ENCODE peak calls at places on chromosome 13, in four cellular contexts. N, B, V and Y are unnamed samples.

GRCh38 chr13:37960427-37960826 is 90.9 kb upstream of the TRPC4 start:
- DNase-seq in N (no peak), B (no peak), V (no peak), Y (peak; percentile 9)

GRCh38 chr13:101979825-101980224 is 422.0 kb downstream of the FGF14 start:
- DNase-seq in N (no peak), B (no peak), V (no peak), Y (no peak)

GRCh38 chr13:40786568-40786996 is 2.8 kb upstream of the SLC25A15 start:
- DNase-seq in N (no peak), B (no peak), V (peak; percentile 90), Y (no peak)

GRCh38 chr13:80214521-80214941 is 126.4 kb downstream of the SPRY2 start:
- DNase-seq in N (no peak), B (no peak), V (no peak), Y (no peak)

GRCh38 chr13:24148414-24149305 is 11.9 kb upstream of the SPATA13 start:
- DNase-seq in N (no peak), B (no peak), V (peak; percentile 90), Y (no peak)

GRCh38 chr13:59409211-59409610 is 754.5 kb downstream of the DIAPH3 start:
- DNase-seq in N (no peak), B (no peak), V (no peak), Y (no peak)

GRCh38 chr13:27583645-27584044 is 36.7 kb downstream of the LNX2 start:
- DNase-seq in N (no peak), B (no peak), V (peak; percentile 7), Y (no peak)

GRCh38 chr13:38636106-38636505 is 50.8 kb upstream of the FREM2 start:
- DNase-seq in N (no peak), B (no peak), V (no peak), Y (no peak)

GRCh38 chr13:103528437-103528836 is 462.2 kb upstream of the SLC10A2 start:
- DNase-seq in N (no peak), B (no peak), V (no peak), Y (no peak)

GRCh38 chr13:26678330-26678729 is 82.3 kb downstream of the GPR12 start:
- DNase-seq in N (no peak), B (no peak), V (no peak), Y (no peak)

GRCh38 chr13:25084101-25084500 is 11.8 kb upstream of the PABPC3 start:
- DNase-seq in N (no peak), B (no peak), V (no peak), Y (no peak)

GRCh38 chr13:112725346-112726017 is 35.6 kb downstream of the ATP11A start:
- DNase-seq in N (no peak), B (peak; percentile 24), V (no peak), Y (no peak)

GRCh38 chr13:110047511-110047910 is 259.4 kb downstream of the COL4A1 start:
- DNase-seq in N (no peak), B (no peak), V (no peak), Y (no peak)

GRCh38 chr13:101449971-101450748 is 2.3 kb upstream of the ITGBL1 start:
- DNase-seq in N (no peak), B (no peak), V (no peak), Y (no peak)

GRCh38 chr13:40149611-40150283 is 494.3 kb downstream of the COG6 start:
- DNase-seq in N (no peak), B (no peak), V (no peak), Y (no peak)

GRCh38 chr13:23620211-23620610 is 50.0 kb downstream of the TNFRSF19 start:
- DNase-seq in N (no peak), B (no peak), V (no peak), Y (no peak)

GRCh38 chr13:67148219-67148583 is 81.9 kb downstream of the PCDH9 start:
- DNase-seq in N (no peak), B (no peak), V (no peak), Y (no peak)

DNA sequence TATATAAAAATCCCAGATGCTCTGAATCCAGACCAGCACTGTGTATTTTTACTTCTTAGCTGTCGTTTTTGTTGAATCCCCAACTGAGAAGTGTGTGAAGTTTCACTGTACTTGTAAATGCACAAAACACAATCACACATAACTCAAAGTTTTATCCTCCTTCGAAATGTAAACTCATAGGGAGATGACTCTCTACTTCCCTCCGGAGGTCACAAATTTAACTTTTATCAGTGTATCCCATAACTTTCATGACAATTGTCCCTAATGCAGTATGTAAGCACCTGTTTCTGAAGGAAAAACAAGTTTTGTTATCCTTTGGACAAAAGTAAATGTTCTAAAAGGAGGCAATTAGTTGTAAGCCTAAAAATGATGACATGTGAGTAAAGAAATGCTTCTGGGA is 665.0 kb upstream of the SLITRK6 start:
- DNase-seq in N (no peak), B (no peak), V (no peak), Y (peak; percentile 21)
- TF ChIP-seq FOXK2 in N (no peak), B (no peak), V (no peak), Y (no peak)

GRCh38 chr13:71867101-71867814 is at the start of gene DACH1:
- DNase-seq in N (no peak), B (no peak), V (peak; percentile 7), Y (peak; percentile 90)
- TF ChIP-seq TARDBP in N (no peak), B (no peak), V (no peak), Y (no peak)

DNA sequence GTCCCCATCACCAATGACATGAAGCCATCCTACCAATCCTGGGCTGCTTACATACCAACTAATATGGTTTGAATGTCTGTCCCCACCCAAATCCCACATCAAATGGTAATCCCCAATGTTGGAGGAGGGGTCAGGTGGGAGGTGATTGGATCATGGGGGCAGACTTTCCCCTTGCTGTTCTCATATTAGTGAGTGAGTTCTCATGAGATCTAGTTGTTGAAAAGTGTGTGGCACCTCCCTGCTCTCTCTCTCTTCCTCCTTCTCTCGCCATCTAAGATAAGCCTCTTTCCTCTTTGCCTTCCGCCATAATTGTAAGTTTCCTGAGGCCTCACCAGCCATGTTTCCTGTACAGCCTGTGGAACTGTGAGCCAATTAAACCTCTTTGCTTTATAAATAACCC is 53.6 kb upstream of the FAM124A start:
- DNase-seq in N (no peak), B (no peak), V (no peak), Y (no peak)
- TF ChIP-seq FOXK2 in N (no peak), B (no peak), V (no peak), Y (no peak)

DNA sequence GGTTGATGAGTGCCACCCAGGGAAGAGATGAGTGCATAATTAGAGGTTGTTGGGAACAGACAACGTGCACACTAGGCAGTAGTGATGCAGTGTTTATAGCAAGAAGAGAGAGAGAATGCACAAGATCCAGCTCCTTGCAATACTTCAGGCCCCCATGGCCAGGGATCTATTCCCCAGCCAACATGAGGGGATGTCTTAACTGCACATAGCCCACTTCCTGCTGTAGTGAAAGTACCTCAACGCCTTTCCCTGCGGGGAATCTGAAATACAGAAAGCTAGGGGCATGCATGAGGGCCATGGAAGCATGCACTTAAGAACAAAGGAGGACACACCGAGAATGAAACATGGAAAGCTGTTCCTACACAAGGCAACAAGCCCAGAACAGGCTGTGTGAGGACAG is 636.7 kb upstream of the GPC6 start:
- DNase-seq in N (no peak), B (no peak), V (no peak), Y (no peak)
- TF ChIP-seq TARDBP in N (no peak), B (no peak), V (no peak), Y (no peak)

GRCh38 chr13:35140321-35140720 is 198.3 kb downstream of the NBEA start:
- DNase-seq in N (no peak), B (no peak), V (no peak), Y (no peak)
- TF ChIP-seq FOXK2 in N (no peak), B (no peak), V (no peak), Y (no peak)

GRCh38 chr13:75931116-75931515 is 295.0 kb downstream of the LMO7 start:
- DNase-seq in N (no peak), B (no peak), V (no peak), Y (no peak)
- TF ChIP-seq TARDBP in N (no peak), B (no peak), V (no peak), Y (no peak)

GRCh38 chr13:74550039-74550438 is 415.8 kb upstream of the KLF12 start:
- DNase-seq in N (no peak), B (no peak), V (no peak), Y (no peak)
- TF ChIP-seq FOXK2 in N (no peak), B (no peak), V (no peak), Y (no peak)

DNA sequence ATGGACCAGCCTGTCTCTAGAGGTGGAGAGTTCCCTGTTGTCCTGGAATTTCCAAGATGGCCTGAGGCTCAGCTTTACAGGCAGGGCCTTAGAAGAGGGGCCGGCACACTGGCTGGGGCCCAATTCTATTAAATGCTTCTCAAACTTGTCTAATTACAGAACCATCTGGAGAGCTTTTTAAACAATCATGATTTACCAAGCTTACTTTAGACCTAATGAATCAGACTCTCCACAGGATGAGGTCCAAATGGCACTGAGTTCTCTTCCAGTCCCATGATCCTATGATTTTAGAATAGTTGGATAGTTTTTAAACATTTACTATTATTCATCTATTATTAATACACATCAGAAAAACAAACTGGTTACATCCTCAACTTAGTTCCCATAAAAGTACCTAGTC is 123.5 kb downstream of the DNAJC3 start:
- DNase-seq in N (no peak), B (no peak), V (no peak), Y (no peak)
- TF ChIP-seq TARDBP in N (no peak), B (no peak), V (no peak), Y (no peak)